ENCODE peak calls at places on chromosomes 7 and 10, in four cellular contexts. One of them, this sample, is unnamed.

GRCh38 chr7:41268874-41269273 is 434.0 kb downstream of the INHBA start:
- DNase-seq in heart right ventricle: no peak
- DNase-seq in colonic mucosa: no peak
- DNase-seq in CD4-positive, CD25-positive, alpha-beta regulatory T cell: no peak
- DNase-seq in this sample: no peak

GRCh38 chr10:88783734-88784133 is 18.8 kb upstream of the LIPM start:
- DNase-seq in heart right ventricle: no peak
- DNase-seq in colonic mucosa: no peak
- DNase-seq in CD4-positive, CD25-positive, alpha-beta regulatory T cell: no peak
- DNase-seq in this sample: no peak

GRCh38 chr7:132690174-132690573 is 113.9 kb upstream of the PLXNA4 start:
- DNase-seq in heart right ventricle: no peak
- DNase-seq in colonic mucosa: no peak
- DNase-seq in CD4-positive, CD25-positive, alpha-beta regulatory T cell: no peak
- DNase-seq in this sample: no peak

GRCh38 chr7:143367972-143368371 is 5.5 kb upstream of the FAM131B start:
- DNase-seq in heart right ventricle: no peak
- DNase-seq in colonic mucosa: peak
- DNase-seq in CD4-positive, CD25-positive, alpha-beta regulatory T cell: no peak
- DNase-seq in this sample: no peak

GRCh38 chr7:159013825-159014289 is 130.8 kb downstream of the VIPR2 start:
- DNase-seq in heart right ventricle: no peak
- DNase-seq in colonic mucosa: no peak
- DNase-seq in CD4-positive, CD25-positive, alpha-beta regulatory T cell: no peak
- DNase-seq in this sample: no peak

GRCh38 chr10:75530337-75530736 is 98.9 kb downstream of the LRMDA start:
- DNase-seq in heart right ventricle: no peak
- DNase-seq in colonic mucosa: no peak
- DNase-seq in CD4-positive, CD25-positive, alpha-beta regulatory T cell: no peak
- DNase-seq in this sample: no peak

GRCh38 chr7:4712371-4713182 is 30.5 kb downstream of the FOXK1 start:
- DNase-seq in heart right ventricle: no peak
- DNase-seq in colonic mucosa: peak
- DNase-seq in CD4-positive, CD25-positive, alpha-beta regulatory T cell: no peak
- DNase-seq in this sample: no peak

GRCh38 chr10:24929904-24930303 is 22.5 kb downstream of the PRTFDC1 start:
- DNase-seq in heart right ventricle: no peak
- DNase-seq in colonic mucosa: no peak
- DNase-seq in CD4-positive, CD25-positive, alpha-beta regulatory T cell: no peak
- DNase-seq in this sample: no peak

GRCh38 chr7:36985866-36986402 is 261.6 kb upstream of the AOAH start:
- DNase-seq in heart right ventricle: no peak
- DNase-seq in colonic mucosa: no peak
- DNase-seq in CD4-positive, CD25-positive, alpha-beta regulatory T cell: no peak
- DNase-seq in this sample: no peak

GRCh38 chr10:95236068-95236903 is 42.2 kb downstream of the ACSM6 start:
- DNase-seq in heart right ventricle: no peak
- DNase-seq in colonic mucosa: no peak
- DNase-seq in CD4-positive, CD25-positive, alpha-beta regulatory T cell: peak
- DNase-seq in this sample: no peak

GRCh38 chr10:108982141-108982540 is 941.2 kb downstream of the XPNPEP1 start:
- DNase-seq in heart right ventricle: no peak
- DNase-seq in colonic mucosa: no peak
- DNase-seq in CD4-positive, CD25-positive, alpha-beta regulatory T cell: no peak
- DNase-seq in this sample: no peak

DNA sequence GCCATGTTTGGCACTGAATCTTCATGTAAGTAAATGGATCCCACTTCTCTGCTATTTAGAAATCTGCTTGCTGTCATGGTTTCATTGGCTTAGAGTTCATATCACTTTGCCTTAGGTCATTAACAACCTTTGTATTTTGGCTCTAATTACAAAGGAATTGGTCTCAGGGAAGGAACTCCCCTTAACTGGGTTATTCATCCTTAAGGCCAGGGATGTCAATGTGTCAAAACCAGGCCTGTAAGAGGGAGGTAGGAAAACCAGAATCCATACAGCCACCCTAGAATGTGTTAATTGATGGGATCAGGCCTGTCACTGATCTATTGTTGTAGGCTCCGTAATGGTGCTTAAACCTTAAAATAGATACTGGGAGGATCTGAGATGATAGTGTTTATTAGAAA is 67.3 kb downstream of the ST7 start:
- DNase-seq in heart right ventricle: no peak
- DNase-seq in colonic mucosa: no peak
- DNase-seq in CD4-positive, CD25-positive, alpha-beta regulatory T cell: no peak
- DNase-seq in this sample: no peak
- H3K4me3 ChIP-seq in heart right ventricle: peak
- H3K4me3 ChIP-seq in colonic mucosa: no peak
- H3K4me3 ChIP-seq in CD4-positive, CD25-positive, alpha-beta regulatory T cell: no peak
- H3K4me3 ChIP-seq in this sample: peak

GRCh38 chr10:22475857-22476600 is 130.7 kb downstream of the SPAG6 start:
- DNase-seq in heart right ventricle: no peak
- DNase-seq in colonic mucosa: no peak
- DNase-seq in CD4-positive, CD25-positive, alpha-beta regulatory T cell: peak
- DNase-seq in this sample: no peak
- H3K4me3 ChIP-seq in heart right ventricle: peak
- H3K4me3 ChIP-seq in colonic mucosa: peak
- H3K4me3 ChIP-seq in CD4-positive, CD25-positive, alpha-beta regulatory T cell: no peak
- H3K4me3 ChIP-seq in this sample: peak

GRCh38 chr7:23438171-23438570 is 32.1 kb downstream of the IGF2BP3 start:
- DNase-seq in heart right ventricle: no peak
- DNase-seq in colonic mucosa: no peak
- DNase-seq in CD4-positive, CD25-positive, alpha-beta regulatory T cell: no peak
- DNase-seq in this sample: no peak

GRCh38 chr7:23445326-23445725 is 25.0 kb downstream of the IGF2BP3 start:
- DNase-seq in heart right ventricle: no peak
- DNase-seq in colonic mucosa: no peak
- DNase-seq in CD4-positive, CD25-positive, alpha-beta regulatory T cell: no peak
- DNase-seq in this sample: no peak

GRCh38 chr7:23449941-23450340 is 20.4 kb downstream of the IGF2BP3 start:
- DNase-seq in heart right ventricle: no peak
- DNase-seq in colonic mucosa: no peak
- DNase-seq in CD4-positive, CD25-positive, alpha-beta regulatory T cell: no peak
- DNase-seq in this sample: no peak

GRCh38 chr7:23443974-23444373 is 26.3 kb downstream of the IGF2BP3 start:
- DNase-seq in heart right ventricle: no peak
- DNase-seq in colonic mucosa: no peak
- DNase-seq in CD4-positive, CD25-positive, alpha-beta regulatory T cell: no peak
- DNase-seq in this sample: no peak
- H3K4me3 ChIP-seq in heart right ventricle: no peak
- H3K4me3 ChIP-seq in colonic mucosa: no peak
- H3K4me3 ChIP-seq in CD4-positive, CD25-positive, alpha-beta regulatory T cell: no peak
- H3K4me3 ChIP-seq in this sample: no peak

GRCh38 chr10:125538947-125539649 is 143.9 kb downstream of the TEX36 start:
- DNase-seq in heart right ventricle: peak
- DNase-seq in colonic mucosa: peak
- DNase-seq in CD4-positive, CD25-positive, alpha-beta regulatory T cell: no peak
- DNase-seq in this sample: no peak
- H3K4me3 ChIP-seq in heart right ventricle: no peak
- H3K4me3 ChIP-seq in colonic mucosa: no peak
- H3K4me3 ChIP-seq in CD4-positive, CD25-positive, alpha-beta regulatory T cell: no peak
- H3K4me3 ChIP-seq in this sample: no peak

GRCh38 chr7:90832726-90833125 is 236.6 kb downstream of the CDK14 start:
- DNase-seq in heart right ventricle: no peak
- DNase-seq in colonic mucosa: no peak
- DNase-seq in CD4-positive, CD25-positive, alpha-beta regulatory T cell: no peak
- DNase-seq in this sample: no peak
- H3K4me3 ChIP-seq in heart right ventricle: no peak
- H3K4me3 ChIP-seq in colonic mucosa: no peak
- H3K4me3 ChIP-seq in CD4-positive, CD25-positive, alpha-beta regulatory T cell: no peak
- H3K4me3 ChIP-seq in this sample: no peak

DNA sequence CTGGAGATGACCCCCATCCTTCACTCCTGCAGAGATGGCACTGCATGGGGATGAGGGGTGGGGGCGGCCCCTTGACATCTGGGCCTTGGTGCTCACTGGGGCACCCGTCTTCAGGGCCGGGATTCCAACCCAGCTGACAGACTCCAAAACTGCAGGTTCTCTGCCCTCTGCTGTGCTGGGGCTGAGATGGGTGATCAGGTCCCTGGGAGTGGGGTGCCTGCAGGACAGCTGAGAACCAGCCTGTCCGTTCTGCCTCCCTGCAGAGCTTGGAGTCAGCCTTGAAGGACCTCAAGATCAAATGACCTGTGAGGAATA is 14.3 kb downstream of the PDAP1 start:
- DNase-seq in heart right ventricle: no peak
- DNase-seq in colonic mucosa: no peak
- DNase-seq in CD4-positive, CD25-positive, alpha-beta regulatory T cell: no peak
- DNase-seq in this sample: no peak
- H3K4me3 ChIP-seq in heart right ventricle: no peak
- H3K4me3 ChIP-seq in colonic mucosa: no peak
- H3K4me3 ChIP-seq in CD4-positive, CD25-positive, alpha-beta regulatory T cell: no peak
- H3K4me3 ChIP-seq in this sample: no peak

GRCh38 chr10:14523286-14523685 is 192.6 kb upstream of the FRMD4A start:
- DNase-seq in heart right ventricle: no peak
- DNase-seq in colonic mucosa: no peak
- DNase-seq in CD4-positive, CD25-positive, alpha-beta regulatory T cell: no peak
- DNase-seq in this sample: no peak

GRCh38 chr10:14524692-14525091 is 194.0 kb upstream of the FRMD4A start:
- DNase-seq in heart right ventricle: no peak
- DNase-seq in colonic mucosa: no peak
- DNase-seq in CD4-positive, CD25-positive, alpha-beta regulatory T cell: no peak
- DNase-seq in this sample: no peak

GRCh38 chr10:14518141-14518540 is 187.4 kb upstream of the FRMD4A start:
- DNase-seq in heart right ventricle: no peak
- DNase-seq in colonic mucosa: no peak
- DNase-seq in CD4-positive, CD25-positive, alpha-beta regulatory T cell: no peak
- DNase-seq in this sample: no peak

GRCh38 chr10:14519785-14520184 is 189.1 kb upstream of the FRMD4A start:
- DNase-seq in heart right ventricle: no peak
- DNase-seq in colonic mucosa: no peak
- DNase-seq in CD4-positive, CD25-positive, alpha-beta regulatory T cell: no peak
- DNase-seq in this sample: no peak
- H3K4me3 ChIP-seq in heart right ventricle: no peak
- H3K4me3 ChIP-seq in colonic mucosa: no peak
- H3K4me3 ChIP-seq in CD4-positive, CD25-positive, alpha-beta regulatory T cell: no peak
- H3K4me3 ChIP-seq in this sample: no peak

GRCh38 chr10:43410345-43410744 is 1.4 kb upstream of the HNRNPF start:
- DNase-seq in heart right ventricle: no peak
- DNase-seq in colonic mucosa: no peak
- DNase-seq in CD4-positive, CD25-positive, alpha-beta regulatory T cell: no peak
- DNase-seq in this sample: no peak
- H3K4me3 ChIP-seq in heart right ventricle: no peak
- H3K4me3 ChIP-seq in colonic mucosa: peak
- H3K4me3 ChIP-seq in CD4-positive, CD25-positive, alpha-beta regulatory T cell: peak
- H3K4me3 ChIP-seq in this sample: no peak

DNA sequence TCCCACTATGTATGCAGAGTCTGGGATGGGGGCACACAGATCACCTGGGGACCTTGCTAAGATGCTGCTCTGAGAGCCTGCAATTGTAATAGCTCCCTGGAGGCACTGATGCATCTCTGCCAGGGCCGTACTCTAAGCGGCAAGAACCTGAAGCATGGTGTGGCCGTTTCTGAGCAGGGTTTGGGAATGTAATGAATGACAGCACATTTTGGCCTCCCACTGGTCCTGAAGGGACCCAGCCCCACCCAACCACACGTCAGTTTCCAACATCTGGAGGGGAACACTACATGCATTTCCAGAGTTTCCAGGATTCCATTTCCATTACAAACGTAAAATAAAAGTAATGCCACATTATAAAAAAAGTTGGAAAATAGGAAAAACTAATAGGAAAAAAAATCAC is 14.0 kb downstream of the ZCCHC24 start:
- DNase-seq in heart right ventricle: no peak
- DNase-seq in colonic mucosa: no peak
- DNase-seq in CD4-positive, CD25-positive, alpha-beta regulatory T cell: no peak
- DNase-seq in this sample: no peak
- H3K4me3 ChIP-seq in heart right ventricle: no peak
- H3K4me3 ChIP-seq in colonic mucosa: no peak
- H3K4me3 ChIP-seq in CD4-positive, CD25-positive, alpha-beta regulatory T cell: no peak
- H3K4me3 ChIP-seq in this sample: no peak